ENCODE peak calls at places on chromosomes 1 and 21, in six cellular contexts. U is HepG2, E is GM23338, X is neural progenitor cell, O is hepatocyte, S is K562. N is an unnamed sample. For H3K4me1, the result is how much of the 10 kb centered on the place peaks cover.

GRCh38 chr1:205505791-205506190 is 1.3 kb downstream of the CDK18 start:
- DNase-seq in O (peak), U (no peak), E (no peak), X (no peak), S (peak), N (no peak)

GRCh38 chr1:67347688-67348472 is 40.2 kb downstream of the IL12RB2 start:
- DNase-seq in O (peak), E (peak), X (peak), U (peak), S (peak), N (peak)

GRCh38 chr1:230285351-230285750 is 140.8 kb downstream of the PGBD5 start:
- DNase-seq in O (no peak), X (no peak), S (no peak), U (no peak), E (no peak), N (no peak)

GRCh38 chr21:42560517-42561179 is 47.0 kb downstream of the SLC37A1 start:
- DNase-seq in S (no peak), U (no peak), E (no peak), X (no peak), O (no peak), N (no peak)

GRCh38 chr1:4131734-4132133 is 231.7 kb upstream of the C1orf174 start:
- DNase-seq in X (no peak), S (no peak), E (no peak), O (no peak), U (no peak), N (no peak)

GRCh38 chr1:115118086-115118485 is 28.8 kb upstream of the TSPAN2 start:
- DNase-seq in O (no peak), X (no peak), E (no peak), U (no peak), S (no peak), N (no peak)

GRCh38 chr21:46124926-46125845 is 27.3 kb downstream of the COL6A2 start:
- DNase-seq in U (no peak), S (no peak), O (no peak), X (no peak), E (no peak), N (no peak)

GRCh38 chr1:143720087-143721023 is 251.4 kb downstream of the FAM72C start:
- DNase-seq in E (peak), S (peak), O (no peak), U (no peak), X (no peak), N (no peak)

GRCh38 chr1:28835237-28835650 is 23.3 kb downstream of the OPRD1 start:
- DNase-seq in O (no peak), X (no peak), S (no peak), E (no peak), U (no peak), N (no peak)

GRCh38 chr1:108502624-108503023 is 52.5 kb downstream of the NBPF6 start:
- DNase-seq in U (no peak), O (no peak), S (no peak), E (no peak), X (no peak), N (no peak)

GRCh38 chr1:207810173-207810572 is 58.3 kb downstream of the CD46 start:
- DNase-seq in O (no peak), U (no peak), S (no peak), E (no peak), X (no peak), N (no peak)

GRCh38 chr1:10941891-10942541 is 70.4 kb upstream of the TARDBP start:
- DNase-seq in O (peak), S (peak), E (peak), X (peak), U (no peak), N (peak)

GRCh38 chr1:16063226-16063829 is 10.1 kb downstream of the FAM131C start:
- DNase-seq in X (no peak), S (no peak), U (no peak), O (no peak), E (no peak), N (no peak)

GRCh38 chr1:25744140-25744581 is 55.8 kb upstream of the SELENON start:
- DNase-seq in X (peak), O (peak), E (peak), S (no peak), U (no peak), N (no peak)

GRCh38 chr1:17717595-17717994 is 37.5 kb upstream of the ACTL8 start:
- DNase-seq in X (no peak), S (no peak), O (no peak), E (no peak), U (no peak), N (no peak)

GRCh38 chr1:228228601-228229074 is 20.8 kb downstream of the OBSCN start:
- DNase-seq in E (no peak), O (no peak), U (peak), S (no peak), X (no peak), N (no peak)

GRCh38 chr1:246566808-246567154 is 525 bp downstream of the CNST start:
- DNase-seq in E (no peak), X (no peak), U (no peak), S (no peak), O (no peak), N (no peak)

GRCh38 chr21:42521805-42522204 is 8.2 kb downstream of the SLC37A1 start:
- DNase-seq in S (no peak), U (no peak), X (no peak), E (no peak), O (no peak), N (no peak)

GRCh38 chr21:33427051-33427450 is 23.8 kb downstream of the IFNGR2 start:
- DNase-seq in U (no peak), S (no peak), E (no peak), O (no peak), X (no peak), N (no peak)

GRCh38 chr1:42335809-42336518 is 929 bp upstream of the FOXJ3 start:
- DNase-seq in U (peak), E (no peak), X (no peak), O (peak), S (no peak), N (no peak)

GRCh38 chr1:198231776-198232175 is 75.0 kb downstream of the NEK7 start:
- DNase-seq in U (no peak), E (no peak), O (no peak), S (no peak), X (no peak), N (no peak)

GRCh38 chr1:25875154-25875855 is at the start of gene PAQR7:
- DNase-seq in U (peak), E (peak), S (peak), X (peak), O (peak), N (no peak)

GRCh38 chr1:167122121-167122480 is 28.2 kb downstream of the STYXL2 start:
- DNase-seq in U (no peak), X (no peak), E (no peak), S (no peak), O (no peak), N (no peak)

GRCh38 chr1:230681599-230681998 is 32.3 kb downstream of the AGT start:
- DNase-seq in O (peak), S (no peak), E (no peak), X (no peak), U (peak), N (no peak)

GRCh38 chr1:158203693-158204457 is 23.2 kb downstream of the CD1D start:
- DNase-seq in U (peak), X (peak), O (peak), E (peak), S (peak), N (peak)

GRCh38 chr21:38507374-38507942 is 9.2 kb upstream of the ERG start:
- DNase-seq in S (no peak), U (no peak), X (no peak), O (no peak), E (no peak), N (no peak)

GRCh38 chr1:117782056-117782455 is 147.4 kb downstream of the GDAP2 start:
- DNase-seq in U (no peak), X (no peak), E (no peak), S (no peak), O (no peak), N (no peak)

GRCh38 chr1:59116920-59117542 is 179.9 kb upstream of the FGGY start:
- DNase-seq in O (no peak), U (no peak), X (peak), E (peak), S (no peak), N (no peak)

GRCh38 chr1:181482521-181483083 is 715 bp upstream of the CACNA1E start:
- DNase-seq in X (peak), E (peak), O (peak), S (peak), U (no peak), N (no peak)

GRCh38 chr1:145857170-145857569 is 1.7 kb downstream of the PIAS3 start:
- DNase-seq in S (no peak), X (no peak), U (no peak), O (no peak), E (no peak), N (no peak)

GRCh38 chr1:103336376-103336775 is 189.1 kb upstream of the RNPC3 start:
- DNase-seq in X (no peak), S (no peak), U (peak), E (no peak), O (no peak), N (no peak)

GRCh38 chr1:96967311-96967710 is 245.7 kb downstream of the PTBP2 start:
- DNase-seq in X (no peak), U (no peak), E (no peak), S (no peak), O (no peak), N (no peak)

GRCh38 chr1:30762931-30763653 is 5.5 kb upstream of the LAPTM5 start:
- DNase-seq in S (no peak), O (no peak), U (no peak), E (no peak), X (no peak), N (no peak)

GRCh38 chr1:213531369-213532310 is 456.1 kb upstream of the PROX1 start:
- DNase-seq in E (no peak), U (no peak), S (no peak), X (no peak), O (no peak), N (no peak)

GRCh38 chr1:94806451-94806861 is 13.7 kb upstream of the SLC44A3 start:
- DNase-seq in U (no peak), X (no peak), E (no peak), S (no peak), O (peak), N (no peak)

GRCh38 chr1:223444411-223444810 is 51.2 kb downstream of the CCDC185 start:
- DNase-seq in U (peak), X (no peak), E (no peak), S (no peak), O (no peak), N (no peak)

GRCh38 chr1:21290546-21290944 is 282 bp upstream of the ECE1 start:
- DNase-seq in S (no peak), E (peak), X (no peak), U (no peak), O (no peak), N (peak)

DNA sequence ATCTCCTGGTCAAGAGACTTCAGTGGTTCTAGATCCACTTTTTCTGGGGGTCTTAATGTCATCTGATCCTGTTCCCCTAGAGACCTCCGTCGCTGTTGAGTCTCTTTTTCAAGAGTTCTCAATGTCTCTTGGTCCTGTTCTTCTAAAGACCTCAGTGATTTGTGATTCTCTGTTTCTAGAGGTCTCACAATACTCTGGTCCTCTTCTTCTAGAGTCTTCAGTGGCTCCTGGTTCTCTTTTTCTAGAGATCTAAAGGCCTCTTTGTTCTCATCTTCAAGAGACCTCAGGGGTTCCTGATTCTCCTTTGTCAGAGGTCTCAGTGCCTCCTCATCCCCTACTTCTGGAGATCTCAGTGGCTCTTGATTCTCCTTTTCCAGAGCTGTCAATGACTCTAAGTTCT is 5.4 kb downstream of the NES start:
- DNase-seq in S (no peak), E (no peak), U (no peak), X (no peak), O (no peak), N (no peak)
- H3K4me1 ChIP-seq in S (half or more), E (half or more), U (half or more), X (half or more), O (under half), N (under half)

GRCh38 chr1:6244401-6245054 is 549 bp downstream of the HES3 start:
- DNase-seq in O (no peak), S (no peak), E (no peak), U (no peak), X (peak), N (no peak)
- TF ChIP-seq EZH2 in O (no peak), S (no peak), E (no peak), U (no peak), X (peak), N (no peak)

DNA sequence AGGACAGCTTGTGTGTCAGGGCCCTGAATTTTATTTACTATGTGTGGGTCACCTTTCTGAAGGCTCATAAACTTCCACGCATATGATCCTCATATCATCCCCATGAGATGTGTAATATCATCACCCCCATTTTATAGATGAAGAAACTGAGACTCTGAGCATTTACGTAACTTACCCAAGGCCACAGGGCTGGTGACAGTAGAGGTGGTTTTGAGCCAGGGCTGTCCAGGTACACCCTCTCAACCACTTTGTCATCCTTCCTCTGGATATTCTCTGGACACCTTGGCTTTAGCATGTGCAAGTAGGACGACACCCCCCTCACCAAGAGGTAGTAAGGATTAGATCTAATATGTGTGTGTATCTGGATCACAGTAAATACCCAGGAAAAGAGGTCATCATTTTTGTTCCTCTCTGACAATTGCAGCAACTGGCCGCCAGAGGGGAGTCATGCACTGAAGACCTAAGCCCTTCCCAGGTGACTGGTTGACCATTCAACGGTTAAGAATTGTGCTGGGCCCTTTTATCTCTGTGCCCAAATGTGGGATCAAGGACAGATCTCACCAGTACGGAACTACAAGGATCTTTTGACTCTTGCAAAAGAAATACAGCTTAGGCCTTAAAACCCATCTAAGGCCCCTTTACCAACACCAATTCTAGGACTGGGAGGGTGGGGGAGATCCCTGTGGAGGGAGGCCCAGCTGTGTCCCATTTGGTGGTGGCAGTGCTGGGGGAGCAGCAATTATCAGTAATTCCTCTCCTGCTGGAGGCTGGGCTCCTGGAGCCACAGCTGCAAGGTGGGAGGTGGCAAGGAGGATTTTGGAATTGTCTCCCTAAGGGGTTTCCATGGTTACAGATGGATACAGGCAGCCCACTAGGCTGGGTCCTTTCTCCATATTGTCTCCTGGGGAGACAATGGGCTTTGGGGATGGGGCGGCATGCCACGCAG is 13.7 kb upstream of the E2F2 start:
- DNase-seq in O (peak), E (peak), S (peak), X (peak), U (peak), N (peak)
- H3K4me2 ChIP-seq in O (no peak), E (peak), S (no peak), X (peak), U (no peak), N (no peak)

GRCh38 chr1:33334081-33334552 is 13.2 kb upstream of the A3GALT2 start:
- DNase-seq in U (peak), X (peak), E (no peak), S (no peak), O (no peak), N (no peak)
- H3K4me1 ChIP-seq in U (half or more), X (under half), E (under half), S (under half), O (under half), N (under half)

GRCh38 chr1:47417129-47418044 is 1.3 kb downstream of the FOXE3 start:
- DNase-seq in E (peak), X (no peak), S (no peak), U (no peak), O (no peak), N (no peak)
- TF ChIP-seq EZH2 in E (peak), X (peak), S (no peak), U (no peak), O (peak), N (no peak)

DNA sequence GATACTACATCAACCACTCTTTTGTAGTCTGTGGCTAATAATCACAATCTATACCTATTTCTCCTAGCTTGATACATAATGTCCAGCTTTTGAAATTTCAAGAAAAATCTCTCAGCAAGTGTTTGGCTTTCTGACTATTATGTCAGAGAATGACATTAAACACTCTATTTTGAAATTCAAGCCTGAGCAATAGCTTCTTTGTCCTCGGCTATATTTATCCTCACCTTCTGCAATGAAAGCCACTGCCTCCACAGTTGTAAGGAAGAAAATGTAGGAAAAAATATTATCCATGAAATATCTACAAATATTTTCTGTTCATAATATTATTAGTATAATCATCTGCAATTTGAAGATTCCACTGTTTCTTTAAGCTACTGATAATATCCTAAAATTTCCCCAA is 22.1 kb downstream of the LRRC7 start:
- DNase-seq in E (no peak), X (no peak), S (no peak), O (no peak), U (no peak), N (no peak)
- H3K4me2 ChIP-seq in E (no peak), X (no peak), S (no peak), O (no peak), U (no peak), N (no peak)

GRCh38 chr1:156117414-156118174 is 3.1 kb downstream of the LMNA start:
- DNase-seq in E (no peak), S (no peak), O (no peak), X (no peak), U (no peak), N (no peak)
- H3K4me1 ChIP-seq in E (under half), S (half or more), O (half or more), X (under half), U (half or more), N (under half)

GRCh38 chr1:151504759-151505158 is 6.4 kb upstream of the CGN start:
- DNase-seq in U (no peak), X (no peak), O (no peak), E (no peak), S (no peak), N (no peak)

GRCh38 chr1:151502035-151502728 is 9.0 kb upstream of the CGN start:
- DNase-seq in U (peak), X (no peak), O (no peak), E (no peak), S (no peak), N (no peak)

GRCh38 chr1:151501474-151501873 is 9.7 kb upstream of the CGN start:
- DNase-seq in X (no peak), O (peak), E (peak), U (no peak), S (peak), N (no peak)

GRCh38 chr1:151504252-151504651 is 6.9 kb upstream of the CGN start:
- DNase-seq in U (no peak), E (no peak), S (no peak), X (no peak), O (no peak), N (no peak)

GRCh38 chr1:151502859-151503509 is 8.2 kb upstream of the CGN start:
- DNase-seq in U (no peak), O (no peak), E (no peak), X (no peak), S (no peak), N (no peak)
- TF ChIP-seq EZH2 in U (no peak), O (no peak), E (no peak), X (no peak), S (no peak), N (no peak)

N was measured in DND-41.